ENCODE peak calls at places on chromosomes 16 and 17, in six cellular contexts. A, U, F, Z, O and H are unnamed samples.

GRCh38 chr16:47925811-47926460 is 229.9 kb downstream of the ABCC12 start:
- DNase-seq in Z (no peak), A (no peak), U (no peak), F (no peak), O (no peak), H (no peak)

GRCh38 chr17:39376434-39376833 is 25.0 kb downstream of the FBXL20 start:
- DNase-seq in Z (peak), U (no peak), O (no peak), F (no peak), A (no peak), H (no peak)

GRCh38 chr17:82145550-82146165 is 47.6 kb upstream of the FASN start:
- DNase-seq in O (no peak), U (no peak), Z (no peak), A (no peak), F (no peak), H (no peak)

GRCh38 chr17:71338396-71338795 is 782.4 kb upstream of the SOX9 start:
- DNase-seq in A (no peak), Z (peak), F (no peak), U (peak), O (no peak), H (no peak)

GRCh38 chr16:66416981-66417700 is 10.0 kb upstream of the BEAN1 start:
- DNase-seq in Z (peak), F (no peak), O (no peak), U (no peak), A (no peak), H (no peak)

GRCh38 chr17:64006361-64007088 is 8.4 kb downstream of the PRR29 start:
- DNase-seq in F (peak), O (no peak), Z (peak), A (peak), U (peak), H (no peak)

GRCh38 chr17:79617740-79618382 is 7.0 kb upstream of the RBFOX3 start:
- DNase-seq in U (no peak), O (no peak), Z (no peak), F (no peak), A (no peak), H (no peak)

GRCh38 chr16:84548971-84549844 is 44.7 kb upstream of the MEAK7 start:
- DNase-seq in A (no peak), F (peak), U (no peak), Z (no peak), O (no peak), H (no peak)